ENCODE peak calls at places on chromosomes 11 and 22, in seven cellular contexts. One of them, this sample, is unnamed. For H3K4me1, the result is how much of the 10 kb centered on the place peaks cover.

GRCh38 chr11:75380716-75381420 is 18.4 kb upstream of the RPS3 start:
- DNase-seq in adrenal gland: peak
- DNase-seq in GM23338: no peak
- DNase-seq in neuronal stem cell: no peak
- DNase-seq in body of pancreas: peak
- DNase-seq in SJSA1: no peak
- DNase-seq in PC-3: peak
- DNase-seq in this sample: peak

GRCh38 chr22:40499187-40499753 is 128.9 kb downstream of the SGSM3 start:
- DNase-seq in GM23338: no peak
- DNase-seq in PC-3: peak
- DNase-seq in neuronal stem cell: no peak
- DNase-seq in body of pancreas: peak
- DNase-seq in SJSA1: peak
- DNase-seq in adrenal gland: peak
- DNase-seq in this sample: peak

GRCh38 chr11:117189941-117190544 is 9.1 kb upstream of the TAGLN start:
- DNase-seq in SJSA1: peak
- DNase-seq in PC-3: no peak
- DNase-seq in neuronal stem cell: no peak
- DNase-seq in GM23338: no peak
- DNase-seq in adrenal gland: no peak
- DNase-seq in body of pancreas: no peak
- DNase-seq in this sample: no peak

GRCh38 chr22:20781272-20781990 is 7.5 kb downstream of the SERPIND1 start:
- DNase-seq in SJSA1: no peak
- DNase-seq in GM23338: no peak
- DNase-seq in adrenal gland: no peak
- DNase-seq in neuronal stem cell: no peak
- DNase-seq in PC-3: peak
- DNase-seq in body of pancreas: no peak
- DNase-seq in this sample: no peak

GRCh38 chr11:95081412-95081811 is 8.2 kb upstream of the ENDOD1 start:
- DNase-seq in body of pancreas: peak
- DNase-seq in SJSA1: no peak
- DNase-seq in PC-3: no peak
- DNase-seq in GM23338: peak
- DNase-seq in adrenal gland: peak
- DNase-seq in neuronal stem cell: no peak
- DNase-seq in this sample: no peak

GRCh38 chr22:44701824-44702478 is at the start of gene PRR5:
- DNase-seq in body of pancreas: peak
- DNase-seq in neuronal stem cell: peak
- DNase-seq in SJSA1: peak
- DNase-seq in PC-3: peak
- DNase-seq in adrenal gland: peak
- DNase-seq in GM23338: peak
- DNase-seq in this sample: no peak

GRCh38 chr11:17423533-17424310 is 35.3 kb upstream of the KCNJ11 start:
- DNase-seq in SJSA1: no peak
- DNase-seq in adrenal gland: no peak
- DNase-seq in body of pancreas: peak
- DNase-seq in PC-3: no peak
- DNase-seq in GM23338: no peak
- DNase-seq in neuronal stem cell: no peak
- DNase-seq in this sample: no peak

GRCh38 chr11:41983458-41983857 is 524.0 kb upstream of the LRRC4C start:
- DNase-seq in SJSA1: no peak
- DNase-seq in PC-3: peak
- DNase-seq in GM23338: no peak
- DNase-seq in neuronal stem cell: no peak
- DNase-seq in adrenal gland: no peak
- DNase-seq in body of pancreas: no peak
- DNase-seq in this sample: no peak

GRCh38 chr11:22337571-22338464 is at the start of gene SLC17A6:
- DNase-seq in body of pancreas: peak
- DNase-seq in adrenal gland: peak
- DNase-seq in PC-3: peak
- DNase-seq in SJSA1: no peak
- DNase-seq in GM23338: peak
- DNase-seq in neuronal stem cell: peak
- DNase-seq in this sample: no peak

GRCh38 chr11:48307760-48308386 is 1.9 kb downstream of the OR4S1 start:
- DNase-seq in GM23338: peak
- DNase-seq in SJSA1: peak
- DNase-seq in adrenal gland: peak
- DNase-seq in PC-3: peak
- DNase-seq in neuronal stem cell: peak
- DNase-seq in body of pancreas: peak
- DNase-seq in this sample: peak

GRCh38 chr22:39558950-39559349 is 11.6 kb upstream of the CACNA1I start:
- DNase-seq in neuronal stem cell: no peak
- DNase-seq in body of pancreas: no peak
- DNase-seq in PC-3: no peak
- DNase-seq in SJSA1: no peak
- DNase-seq in adrenal gland: no peak
- DNase-seq in GM23338: no peak
- DNase-seq in this sample: no peak

GRCh38 chr11:130434521-130435223 is 6.3 kb upstream of the ADAMTS8 start:
- DNase-seq in body of pancreas: peak
- DNase-seq in neuronal stem cell: peak
- DNase-seq in SJSA1: peak
- DNase-seq in GM23338: peak
- DNase-seq in adrenal gland: peak
- DNase-seq in PC-3: peak
- DNase-seq in this sample: peak

GRCh38 chr11:86942212-86942611 is 13.0 kb downstream of the FZD4 start:
- DNase-seq in SJSA1: no peak
- DNase-seq in adrenal gland: no peak
- DNase-seq in GM23338: no peak
- DNase-seq in PC-3: peak
- DNase-seq in body of pancreas: no peak
- DNase-seq in neuronal stem cell: no peak
- DNase-seq in this sample: no peak

GRCh38 chr11:112229746-112230433 is 3.7 kb downstream of the PTS start:
- DNase-seq in adrenal gland: no peak
- DNase-seq in neuronal stem cell: no peak
- DNase-seq in PC-3: no peak
- DNase-seq in SJSA1: no peak
- DNase-seq in body of pancreas: no peak
- DNase-seq in GM23338: no peak
- DNase-seq in this sample: no peak

GRCh38 chr11:46604796-46605195 is 11.0 kb upstream of the AMBRA1 start:
- DNase-seq in adrenal gland: no peak
- DNase-seq in PC-3: no peak
- DNase-seq in SJSA1: no peak
- DNase-seq in body of pancreas: no peak
- DNase-seq in neuronal stem cell: no peak
- DNase-seq in GM23338: no peak
- DNase-seq in this sample: no peak

GRCh38 chr22:49606562-49606961 is 221.1 kb downstream of the BRD1 start:
- DNase-seq in body of pancreas: no peak
- DNase-seq in neuronal stem cell: no peak
- DNase-seq in SJSA1: no peak
- DNase-seq in GM23338: no peak
- DNase-seq in PC-3: no peak
- DNase-seq in adrenal gland: no peak
- DNase-seq in this sample: no peak

GRCh38 chr11:11626128-11626527 is 4.3 kb upstream of the GALNT18 start:
- DNase-seq in adrenal gland: no peak
- DNase-seq in GM23338: no peak
- DNase-seq in SJSA1: no peak
- DNase-seq in neuronal stem cell: no peak
- DNase-seq in body of pancreas: no peak
- DNase-seq in PC-3: peak
- DNase-seq in this sample: no peak

GRCh38 chr11:65625628-65626342 is 10.2 kb downstream of the PCNX3 start:
- DNase-seq in adrenal gland: peak
- DNase-seq in PC-3: no peak
- DNase-seq in GM23338: peak
- DNase-seq in neuronal stem cell: no peak
- DNase-seq in body of pancreas: peak
- DNase-seq in SJSA1: no peak
- DNase-seq in this sample: no peak

GRCh38 chr11:95647355-95647754 is 142.2 kb downstream of the FAM76B start:
- DNase-seq in SJSA1: no peak
- DNase-seq in body of pancreas: peak
- DNase-seq in GM23338: no peak
- DNase-seq in neuronal stem cell: no peak
- DNase-seq in PC-3: no peak
- DNase-seq in adrenal gland: no peak
- DNase-seq in this sample: no peak

GRCh38 chr22:38030311-38031133 is 26.7 kb upstream of the PICK1 start:
- DNase-seq in body of pancreas: no peak
- DNase-seq in SJSA1: no peak
- DNase-seq in PC-3: no peak
- DNase-seq in neuronal stem cell: no peak
- DNase-seq in adrenal gland: no peak
- DNase-seq in GM23338: peak
- DNase-seq in this sample: no peak

GRCh38 chr22:38029901-38030300 is 27.3 kb upstream of the PICK1 start:
- DNase-seq in GM23338: no peak
- DNase-seq in adrenal gland: no peak
- DNase-seq in PC-3: no peak
- DNase-seq in neuronal stem cell: no peak
- DNase-seq in body of pancreas: no peak
- DNase-seq in SJSA1: no peak
- DNase-seq in this sample: no peak

GRCh38 chr22:38027487-38027886 is 29.7 kb upstream of the PICK1 start:
- DNase-seq in PC-3: no peak
- DNase-seq in adrenal gland: no peak
- DNase-seq in body of pancreas: no peak
- DNase-seq in GM23338: no peak
- DNase-seq in SJSA1: no peak
- DNase-seq in neuronal stem cell: no peak
- DNase-seq in this sample: no peak

GRCh38 chr22:38029370-38029769 is 27.8 kb upstream of the PICK1 start:
- DNase-seq in GM23338: no peak
- DNase-seq in SJSA1: no peak
- DNase-seq in PC-3: no peak
- DNase-seq in adrenal gland: no peak
- DNase-seq in body of pancreas: no peak
- DNase-seq in neuronal stem cell: no peak
- DNase-seq in this sample: no peak

GRCh38 chr22:38028344-38029130 is 28.7 kb upstream of the PICK1 start:
- DNase-seq in SJSA1: no peak
- DNase-seq in body of pancreas: no peak
- DNase-seq in adrenal gland: no peak
- DNase-seq in GM23338: no peak
- DNase-seq in PC-3: no peak
- DNase-seq in neuronal stem cell: no peak
- DNase-seq in this sample: no peak
- H3K4me1 ChIP-seq in SJSA1: under half
- H3K4me1 ChIP-seq in body of pancreas: under half
- H3K4me1 ChIP-seq in adrenal gland: under half
- H3K4me1 ChIP-seq in GM23338: under half
- H3K4me1 ChIP-seq in PC-3: under half
- H3K4me1 ChIP-seq in neuronal stem cell: under half
- H3K4me1 ChIP-seq in this sample: under half

DNA sequence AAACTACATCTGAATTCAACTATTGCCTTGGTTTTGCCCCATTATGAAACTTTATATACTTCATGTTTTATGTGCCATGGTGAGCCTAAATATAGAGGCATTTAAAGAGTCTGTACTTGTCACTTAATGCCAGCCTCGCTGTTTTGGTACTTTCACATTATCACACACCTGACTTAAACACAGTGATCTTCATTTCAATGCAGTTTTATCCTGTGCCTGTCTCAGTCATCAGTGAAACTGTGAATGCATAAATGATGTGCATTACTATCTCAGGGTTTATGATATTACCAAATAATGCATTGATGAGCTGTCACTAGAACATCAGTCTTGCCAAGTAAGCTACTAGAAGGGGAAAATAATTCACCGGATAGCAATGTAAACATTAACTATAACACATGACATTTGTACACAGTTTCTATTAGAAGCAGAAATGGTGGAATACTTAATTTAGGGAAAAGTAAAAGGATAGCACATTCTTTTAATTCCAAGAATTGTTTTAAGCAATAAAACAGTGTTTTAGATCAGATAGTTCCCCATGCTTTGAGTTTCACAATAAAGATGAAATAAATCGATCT is 92.6 kb downstream of the MSANTD4 start:
- DNase-seq in GM23338: no peak
- DNase-seq in PC-3: peak
- DNase-seq in body of pancreas: no peak
- DNase-seq in neuronal stem cell: no peak
- DNase-seq in adrenal gland: no peak
- DNase-seq in SJSA1: no peak
- DNase-seq in this sample: no peak
- H3K27ac ChIP-seq in GM23338: no peak
- H3K27ac ChIP-seq in PC-3: no peak
- H3K27ac ChIP-seq in body of pancreas: no peak
- H3K27ac ChIP-seq in neuronal stem cell: no peak
- H3K27ac ChIP-seq in adrenal gland: no peak
- H3K27ac ChIP-seq in SJSA1: no peak
- H3K27ac ChIP-seq in this sample: no peak

GRCh38 chr11:2397005-2397404 is 3.5 kb upstream of the TSSC4 start:
- DNase-seq in neuronal stem cell: no peak
- DNase-seq in PC-3: no peak
- DNase-seq in GM23338: no peak
- DNase-seq in SJSA1: no peak
- DNase-seq in body of pancreas: no peak
- DNase-seq in adrenal gland: no peak
- DNase-seq in this sample: no peak
- H3K4me1 ChIP-seq in neuronal stem cell: under half
- H3K4me1 ChIP-seq in PC-3: under half
- H3K4me1 ChIP-seq in GM23338: under half
- H3K4me1 ChIP-seq in SJSA1: under half
- H3K4me1 ChIP-seq in body of pancreas: under half
- H3K4me1 ChIP-seq in adrenal gland: under half
- H3K4me1 ChIP-seq in this sample: under half

DNA sequence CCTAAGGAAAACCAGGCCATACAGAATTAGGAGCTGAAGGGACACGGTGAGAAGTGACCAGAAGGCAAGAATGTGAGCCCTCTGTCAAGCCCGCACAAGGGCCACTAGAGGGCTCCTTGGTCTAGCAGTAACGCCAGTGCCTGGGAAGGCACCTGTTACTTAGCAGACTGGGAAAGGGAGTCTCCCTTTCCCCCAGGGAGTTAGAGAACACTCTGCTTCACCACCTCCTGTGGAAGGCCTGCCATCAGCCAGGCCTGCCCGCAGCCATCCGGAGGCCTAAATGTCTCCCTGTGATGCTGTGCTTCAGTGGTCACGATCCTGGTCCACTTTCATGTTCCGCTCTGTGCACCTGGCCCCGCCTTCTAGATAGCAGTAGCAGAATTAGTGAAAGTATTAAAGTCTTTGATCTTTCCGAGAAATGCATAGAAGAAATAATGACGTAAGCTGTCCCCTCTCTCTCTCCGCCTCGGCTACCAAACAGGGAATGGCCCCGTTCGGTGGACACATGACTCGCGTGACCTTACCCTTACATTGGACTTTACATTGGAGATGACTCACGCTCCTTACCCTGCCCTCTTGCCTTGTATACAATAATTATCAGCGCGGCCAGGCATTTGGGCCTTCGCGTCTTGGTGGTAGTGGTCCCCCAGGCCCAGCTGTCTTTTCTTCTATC is 10.7 kb upstream of the GSTP1 start:
- DNase-seq in adrenal gland: peak
- DNase-seq in body of pancreas: peak
- DNase-seq in PC-3: peak
- DNase-seq in GM23338: peak
- DNase-seq in neuronal stem cell: no peak
- DNase-seq in SJSA1: no peak
- DNase-seq in this sample: peak
- H3K27ac ChIP-seq in adrenal gland: no peak
- H3K27ac ChIP-seq in body of pancreas: peak
- H3K27ac ChIP-seq in PC-3: no peak
- H3K27ac ChIP-seq in GM23338: no peak
- H3K27ac ChIP-seq in neuronal stem cell: no peak
- H3K27ac ChIP-seq in SJSA1: no peak
- H3K27ac ChIP-seq in this sample: peak